ENCODE peak calls at places on chromosomes 16 and 17, in five cellular contexts. E, S, W, V and R are unnamed samples.

GRCh38 chr17:19248923-19249574 is 11.9 kb downstream of the EPN2 start:
- DNase-seq in E (no peak), S (no peak), W (no peak), V (no peak), R (no peak)

GRCh38 chr17:67441052-67441738 is 64.1 kb downstream of the PITPNC1 start:
- DNase-seq in V (peak), S (no peak), W (no peak), E (no peak), R (no peak)

GRCh38 chr17:35350493-35350892 is 22.9 kb downstream of the SLFN11 start:
- DNase-seq in W (no peak), V (no peak), S (no peak), E (no peak), R (no peak)

GRCh38 chr16:83437036-83437435 is 370.7 kb upstream of the HSBP1 start:
- DNase-seq in S (no peak), V (no peak), W (no peak), E (no peak), R (no peak)

GRCh38 chr17:50203589-50204345 is 2.3 kb upstream of the COL1A1 start:
- DNase-seq in V (no peak), S (no peak), E (no peak), W (no peak), R (no peak)

GRCh38 chr17:53649201-53649600 is 173.5 kb upstream of the KIF2B start:
- DNase-seq in V (no peak), W (no peak), S (no peak), E (no peak), R (no peak)

GRCh38 chr16:75217389-75217851 is 1.4 kb upstream of the CTRB1 start:
- DNase-seq in V (no peak), W (no peak), S (no peak), E (no peak), R (no peak)

GRCh38 chr16:49834496-49835009 is 21.4 kb downstream of the ZNF423 start:
- DNase-seq in W (peak), S (no peak), E (no peak), V (no peak), R (no peak)

GRCh38 chr17:49748791-49749190 is 15.1 kb downstream of the FAM117A start:
- DNase-seq in W (no peak), E (no peak), V (no peak), S (no peak), R (peak)

DNA sequence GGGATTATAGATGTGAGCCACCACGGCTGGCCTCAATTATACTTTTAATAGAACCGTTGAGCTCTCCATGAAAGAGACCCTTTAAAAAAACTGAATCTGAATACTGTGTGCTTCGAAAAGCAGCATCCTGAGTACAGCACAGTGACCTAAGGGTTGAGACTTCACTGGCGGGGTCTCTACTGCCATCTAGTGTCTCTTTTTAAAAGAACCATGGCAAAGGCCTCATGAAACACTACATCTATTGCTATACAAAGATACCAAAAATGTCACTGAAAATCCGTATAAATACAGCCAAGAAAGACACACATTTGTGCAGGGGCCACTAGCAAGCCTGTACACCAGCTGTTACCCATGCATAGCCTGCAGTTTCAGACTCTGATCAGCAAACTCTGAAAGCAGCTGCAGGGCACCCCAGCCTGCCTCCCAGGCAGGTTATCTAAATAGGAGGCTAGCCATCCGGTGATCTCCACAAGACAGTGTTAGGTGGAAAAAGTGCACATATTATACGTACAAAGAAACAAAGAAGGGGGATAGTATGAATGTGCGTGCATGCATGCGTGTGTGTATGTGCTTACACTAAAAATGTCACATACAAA is 35.3 kb downstream of the NPLOC4 start:
- DNase-seq in S (peak), W (peak), V (peak), E (peak), R (peak)
- TF ChIP-seq SUZ12 in S (no peak), W (no peak), V (no peak), E (no peak), R (no peak)

GRCh38 chr16:13453938-13454553 is 465.9 kb upstream of the ERCC4 start:
- DNase-seq in E (peak), S (peak), V (peak), W (peak), R (no peak)

GRCh38 chr16:13448346-13448745 is 471.6 kb upstream of the ERCC4 start:
- DNase-seq in W (no peak), V (no peak), S (no peak), E (no peak), R (no peak)

GRCh38 chr16:13453325-13453724 is 466.6 kb upstream of the ERCC4 start:
- DNase-seq in W (no peak), E (no peak), V (no peak), S (no peak), R (no peak)
- TF ChIP-seq SUZ12 in W (no peak), E (no peak), V (no peak), S (no peak), R (no peak)

GRCh38 chr17:3926860-3927627 is 10.8 kb upstream of the P2RX1 start:
- DNase-seq in V (peak), W (peak), S (no peak), E (no peak), R (no peak)

GRCh38 chr17:3927628-3928010 is 11.4 kb upstream of the P2RX1 start:
- DNase-seq in V (no peak), E (no peak), S (no peak), W (no peak), R (no peak)

GRCh38 chr17:3924421-3925350 is 8.4 kb upstream of the P2RX1 start:
- DNase-seq in E (no peak), S (no peak), W (no peak), V (no peak), R (no peak)

GRCh38 chr17:3923466-3924190 is 7.4 kb upstream of the P2RX1 start:
- DNase-seq in S (no peak), E (no peak), W (no peak), V (no peak), R (no peak)

DNA sequence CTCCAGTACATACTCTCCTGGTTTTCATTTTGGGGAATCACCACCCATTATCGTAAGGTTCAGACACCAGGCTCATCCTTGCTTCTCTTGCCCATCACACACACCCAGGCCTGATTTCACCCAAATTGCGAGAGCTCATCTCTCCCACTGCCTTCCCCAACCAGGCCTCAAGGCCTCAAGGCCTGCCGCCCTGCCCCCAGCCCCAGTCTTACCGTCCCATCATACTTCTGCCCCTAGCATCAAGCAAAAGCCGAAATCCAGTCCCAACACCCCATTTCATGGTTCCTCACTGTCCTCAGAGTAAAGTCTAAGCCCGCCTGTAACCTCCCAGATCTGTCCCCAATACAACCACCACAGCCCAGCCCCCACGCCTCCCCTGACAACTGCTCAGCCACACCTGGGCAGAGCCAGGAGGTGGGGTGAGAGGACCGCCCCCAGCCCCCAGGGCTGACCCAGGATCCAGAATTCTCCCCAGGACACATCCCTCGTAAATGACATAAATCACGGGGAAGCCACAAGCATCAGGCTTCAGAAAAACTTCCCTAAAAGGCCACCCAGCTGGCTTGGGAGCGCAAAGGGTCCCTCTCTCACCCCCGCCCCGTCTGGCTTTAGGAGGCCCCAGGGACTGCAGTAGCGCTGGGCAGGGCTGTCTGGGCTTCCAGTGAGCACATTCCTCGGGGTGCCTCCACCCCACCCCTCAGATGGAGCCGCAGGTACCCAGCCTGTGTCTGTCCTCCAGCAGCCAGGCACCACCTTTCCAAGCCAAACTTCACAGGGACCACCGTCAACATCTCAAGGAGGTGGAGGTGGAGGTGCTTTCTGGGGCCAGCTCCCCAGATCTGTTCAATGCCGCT is 9.6 kb upstream of the P2RX1 start:
- DNase-seq in V (no peak), S (no peak), W (no peak), E (no peak), R (no peak)
- TF ChIP-seq SUZ12 in V (no peak), S (no peak), W (no peak), E (no peak), R (no peak)

DNA sequence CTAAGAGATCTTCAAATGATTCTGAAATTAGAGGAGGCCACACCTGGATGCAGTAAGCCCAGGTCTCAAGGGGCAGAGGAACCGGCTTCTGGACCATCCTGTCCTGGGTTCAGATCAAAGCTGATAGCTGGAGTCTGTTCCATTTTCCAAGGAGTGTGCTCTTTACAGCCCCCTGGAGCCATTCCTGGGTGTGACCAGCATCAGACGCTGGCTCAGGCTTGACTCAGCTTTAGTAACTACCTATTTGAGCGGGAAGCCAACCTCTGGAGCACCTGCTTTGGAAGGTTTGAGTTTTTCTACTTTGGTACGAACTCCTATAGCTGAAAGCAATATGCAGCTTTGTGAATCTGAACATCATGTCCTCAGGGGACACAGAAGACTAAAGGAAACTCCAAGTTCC is 12.9 kb upstream of the BBS2 start:
- DNase-seq in W (no peak), E (peak), V (peak), S (no peak), R (no peak)
- TF ChIP-seq SUZ12 in W (no peak), E (no peak), V (no peak), S (no peak), R (no peak)

DNA sequence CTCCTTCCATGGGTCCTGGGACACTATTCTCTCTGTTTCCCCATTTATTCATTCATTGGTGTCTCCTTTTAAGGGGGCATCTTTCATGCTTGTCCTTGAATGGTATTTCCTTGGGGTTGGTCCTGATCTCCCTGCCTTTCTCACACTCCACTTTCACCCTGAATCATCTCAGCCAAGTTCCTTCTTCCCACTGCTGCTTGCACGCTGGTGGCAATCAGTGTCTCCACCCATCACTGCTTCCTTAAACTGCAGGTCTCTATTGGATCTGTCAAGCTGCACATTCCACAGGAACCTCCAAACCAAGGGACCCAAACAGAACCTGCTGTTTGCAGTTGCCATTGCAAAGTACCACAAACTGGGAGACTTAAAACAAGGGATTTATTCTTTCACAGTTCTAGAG is 89.3 kb upstream of the SDK2 start:
- DNase-seq in V (no peak), W (no peak), S (no peak), E (no peak), R (no peak)
- TF ChIP-seq SUZ12 in V (no peak), W (no peak), S (no peak), E (no peak), R (no peak)

GRCh38 chr17:51354908-51355307 is 94.6 kb downstream of the UTP18 start:
- DNase-seq in E (no peak), S (no peak), W (no peak), V (no peak), R (no peak)
- TF ChIP-seq SUZ12 in E (no peak), S (no peak), W (no peak), V (no peak), R (no peak)